ENCODE peak calls at places on chromosomes 16 and 17, in eight cellular contexts. One of them, this sample, is unnamed.

GRCh38 chr16:68200120-68200783 is 35.7 kb downstream of the ESRP2 start:
- DNase-seq in BE2C: no peak
- DNase-seq in Karpas-422: no peak
- DNase-seq in PC-3: peak; percentile 54
- DNase-seq in iPS DF 6.9: no peak
- DNase-seq in mesendoderm: peak; percentile 22
- DNase-seq in fibroblast of lung: peak; percentile 41
- DNase-seq in HFF-Myc: no peak
- DNase-seq in this sample: peak; percentile 18

GRCh38 chr16:69865701-69866100 is 85.4 kb upstream of the CLEC18A start:
- DNase-seq in fibroblast of lung: peak; percentile 78
- DNase-seq in HFF-Myc: no peak
- DNase-seq in PC-3: no peak
- DNase-seq in mesendoderm: peak; percentile 48
- DNase-seq in iPS DF 6.9: no peak
- DNase-seq in BE2C: no peak
- DNase-seq in Karpas-422: no peak
- DNase-seq in this sample: no peak

GRCh38 chr16:66619534-66620418 is 15.3 kb downstream of the CMTM3 start:
- DNase-seq in BE2C: no peak
- DNase-seq in HFF-Myc: no peak
- DNase-seq in PC-3: no peak
- DNase-seq in mesendoderm: peak; percentile 66
- DNase-seq in Karpas-422: peak; percentile 85
- DNase-seq in fibroblast of lung: peak; percentile 67
- DNase-seq in iPS DF 6.9: no peak
- DNase-seq in this sample: no peak

GRCh38 chr17:17784599-17785264 is 52.1 kb downstream of the SREBF1 start:
- DNase-seq in fibroblast of lung: no peak
- DNase-seq in BE2C: peak; percentile 66
- DNase-seq in Karpas-422: peak; percentile 91
- DNase-seq in HFF-Myc: no peak
- DNase-seq in PC-3: peak; percentile 36
- DNase-seq in iPS DF 6.9: no peak
- DNase-seq in mesendoderm: peak; percentile 63
- DNase-seq in this sample: peak; percentile 45

GRCh38 chr16:12791340-12791739 is 12.3 kb downstream of the CPPED1 start:
- DNase-seq in BE2C: no peak
- DNase-seq in HFF-Myc: no peak
- DNase-seq in PC-3: no peak
- DNase-seq in iPS DF 6.9: no peak
- DNase-seq in fibroblast of lung: no peak
- DNase-seq in mesendoderm: no peak
- DNase-seq in Karpas-422: no peak
- DNase-seq in this sample: no peak

GRCh38 chr16:84916850-84917249 is 94.5 kb downstream of the ZDHHC7 start:
- DNase-seq in iPS DF 6.9: no peak
- DNase-seq in Karpas-422: no peak
- DNase-seq in HFF-Myc: no peak
- DNase-seq in fibroblast of lung: no peak
- DNase-seq in BE2C: no peak
- DNase-seq in mesendoderm: no peak
- DNase-seq in PC-3: no peak
- DNase-seq in this sample: no peak

GRCh38 chr16:1794221-1794871 is 841 bp upstream of the IGFALS start:
- DNase-seq in BE2C: no peak
- DNase-seq in mesendoderm: no peak
- DNase-seq in iPS DF 6.9: no peak
- DNase-seq in HFF-Myc: no peak
- DNase-seq in PC-3: no peak
- DNase-seq in fibroblast of lung: no peak
- DNase-seq in Karpas-422: no peak
- DNase-seq in this sample: no peak

GRCh38 chr17:43020789-43021738 is 1.1 kb downstream of the VAT1 start:
- DNase-seq in BE2C: peak; percentile 60
- DNase-seq in PC-3: peak; percentile 40
- DNase-seq in HFF-Myc: no peak
- DNase-seq in iPS DF 6.9: no peak
- DNase-seq in fibroblast of lung: peak; percentile 58
- DNase-seq in Karpas-422: peak; percentile 68
- DNase-seq in mesendoderm: peak; percentile 93
- DNase-seq in this sample: no peak

GRCh38 chr17:82892869-82893565 is 53.2 kb upstream of the ZNF750 start:
- DNase-seq in fibroblast of lung: peak; percentile 45
- DNase-seq in iPS DF 6.9: no peak
- DNase-seq in mesendoderm: no peak
- DNase-seq in Karpas-422: no peak
- DNase-seq in PC-3: no peak
- DNase-seq in BE2C: no peak
- DNase-seq in HFF-Myc: no peak
- DNase-seq in this sample: no peak

GRCh38 chr17:64497565-64498035 is 746 bp upstream of the POLG2 start:
- DNase-seq in fibroblast of lung: no peak
- DNase-seq in Karpas-422: no peak
- DNase-seq in HFF-Myc: no peak
- DNase-seq in PC-3: no peak
- DNase-seq in mesendoderm: no peak
- DNase-seq in iPS DF 6.9: no peak
- DNase-seq in BE2C: no peak
- DNase-seq in this sample: no peak

GRCh38 chr17:41583137-41584127 is 3.3 kb downstream of the KRT14 start:
- DNase-seq in BE2C: peak; percentile 53
- DNase-seq in fibroblast of lung: no peak
- DNase-seq in iPS DF 6.9: no peak
- DNase-seq in PC-3: no peak
- DNase-seq in mesendoderm: no peak
- DNase-seq in Karpas-422: no peak
- DNase-seq in HFF-Myc: no peak
- DNase-seq in this sample: no peak

GRCh38 chr17:78819402-78819801 is 21.2 kb downstream of the USP36 start:
- DNase-seq in PC-3: no peak
- DNase-seq in Karpas-422: no peak
- DNase-seq in BE2C: no peak
- DNase-seq in mesendoderm: no peak
- DNase-seq in fibroblast of lung: no peak
- DNase-seq in HFF-Myc: no peak
- DNase-seq in iPS DF 6.9: no peak
- DNase-seq in this sample: no peak

GRCh38 chr17:32822996-32823395 is 53.9 kb downstream of the MYO1D start:
- DNase-seq in Karpas-422: no peak
- DNase-seq in PC-3: no peak
- DNase-seq in mesendoderm: no peak
- DNase-seq in BE2C: no peak
- DNase-seq in fibroblast of lung: no peak
- DNase-seq in iPS DF 6.9: no peak
- DNase-seq in HFF-Myc: no peak
- DNase-seq in this sample: no peak

GRCh38 chr17:38797828-38798227 is 1.5 kb downstream of the PIP4K2B start:
- DNase-seq in Karpas-422: no peak
- DNase-seq in mesendoderm: no peak
- DNase-seq in fibroblast of lung: no peak
- DNase-seq in PC-3: no peak
- DNase-seq in iPS DF 6.9: no peak
- DNase-seq in BE2C: no peak
- DNase-seq in HFF-Myc: no peak
- DNase-seq in this sample: peak; percentile 21

GRCh38 chr17:38799501-38800236 is at the start of gene PIP4K2B:
- DNase-seq in BE2C: peak; percentile 99
- DNase-seq in fibroblast of lung: peak; percentile 98
- DNase-seq in HFF-Myc: peak; percentile 94
- DNase-seq in Karpas-422: peak; percentile 98
- DNase-seq in PC-3: peak; percentile 89
- DNase-seq in iPS DF 6.9: peak; percentile 94
- DNase-seq in mesendoderm: peak; percentile 98
- DNase-seq in this sample: peak; percentile 98

GRCh38 chr17:38800237-38800760 is 943 bp upstream of the PIP4K2B start:
- DNase-seq in mesendoderm: no peak
- DNase-seq in HFF-Myc: no peak
- DNase-seq in iPS DF 6.9: no peak
- DNase-seq in PC-3: no peak
- DNase-seq in fibroblast of lung: peak; percentile 9
- DNase-seq in Karpas-422: no peak
- DNase-seq in BE2C: no peak
- DNase-seq in this sample: no peak

GRCh38 chr17:38797091-38797490 is 2.3 kb downstream of the PIP4K2B start:
- DNase-seq in Karpas-422: no peak
- DNase-seq in HFF-Myc: no peak
- DNase-seq in BE2C: no peak
- DNase-seq in PC-3: no peak
- DNase-seq in fibroblast of lung: no peak
- DNase-seq in mesendoderm: no peak
- DNase-seq in iPS DF 6.9: no peak
- DNase-seq in this sample: no peak

DNA sequence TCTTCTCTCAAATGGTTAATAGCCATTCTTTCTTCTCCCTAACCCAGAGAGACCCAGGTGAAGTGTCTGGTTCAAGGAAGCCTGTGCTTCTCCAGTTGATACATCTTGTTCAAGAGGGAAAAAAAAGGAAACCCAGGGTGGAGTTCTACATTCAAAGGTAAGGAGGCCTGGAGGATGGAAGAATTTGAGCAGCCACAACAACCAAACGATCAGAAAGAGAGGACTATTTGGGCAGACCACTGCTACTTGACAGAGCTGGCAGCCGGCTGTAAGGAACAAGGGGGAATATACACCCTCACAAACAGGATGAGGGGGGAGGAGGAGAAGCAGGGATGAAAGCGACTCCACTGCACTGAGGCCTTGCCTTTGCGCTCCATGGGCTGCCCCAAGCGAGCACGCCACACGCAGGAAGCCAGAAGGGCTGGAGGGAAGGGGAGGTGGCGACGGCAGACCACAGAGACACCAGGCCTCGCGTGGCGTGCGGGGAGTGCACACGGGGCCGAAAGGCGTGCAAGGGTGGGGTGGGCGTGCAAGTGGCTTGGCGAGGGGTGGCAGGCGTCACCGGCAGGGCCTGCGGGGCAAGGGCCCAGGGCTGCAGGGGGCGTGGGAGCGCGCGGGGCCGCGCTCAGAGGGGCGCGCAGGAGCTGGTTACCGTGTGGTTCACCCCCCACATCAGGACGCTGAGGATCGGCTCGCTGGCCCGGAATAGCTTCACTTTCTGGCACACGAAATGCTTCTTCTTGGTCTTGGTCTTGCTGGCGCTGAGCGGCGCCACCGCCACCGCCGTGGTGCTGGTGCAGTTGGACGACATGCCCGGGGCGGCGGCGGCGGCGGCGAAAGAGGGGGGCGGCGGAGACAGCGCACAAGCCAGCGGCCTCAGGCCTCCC is 499 bp downstream of the PIP4K2B start:
- DNase-seq in mesendoderm: peak; percentile 57
- DNase-seq in fibroblast of lung: peak; percentile 44
- DNase-seq in PC-3: peak; percentile 18
- DNase-seq in HFF-Myc: no peak
- DNase-seq in Karpas-422: peak; percentile 78
- DNase-seq in BE2C: no peak
- DNase-seq in iPS DF 6.9: no peak
- DNase-seq in this sample: peak; percentile 70
- H3K4me3 ChIP-seq in mesendoderm: peak overlapping the region; percentile 87
- H3K4me3 ChIP-seq in fibroblast of lung: peak overlapping the region; percentile 54
- H3K4me3 ChIP-seq in PC-3: peak overlapping the region; percentile 72
- H3K4me3 ChIP-seq in HFF-Myc: peak overlapping the region; percentile 74
- H3K4me3 ChIP-seq in Karpas-422: peak overlapping the region; percentile 77
- H3K4me3 ChIP-seq in BE2C: peak overlapping the region; percentile 85
- H3K4me3 ChIP-seq in iPS DF 6.9: peak overlapping the region; percentile 58
- H3K4me3 ChIP-seq in this sample: peak overlapping the region; percentile 76

GRCh38 chr17:39926588-39927100 is 757 bp downstream of the ORMDL3 start:
- DNase-seq in PC-3: peak; percentile 21
- DNase-seq in BE2C: no peak
- DNase-seq in mesendoderm: peak; percentile 65
- DNase-seq in Karpas-422: peak; percentile 74
- DNase-seq in iPS DF 6.9: peak; percentile 22
- DNase-seq in HFF-Myc: no peak
- DNase-seq in fibroblast of lung: no peak
- DNase-seq in this sample: peak; percentile 80

GRCh38 chr17:39925282-39926134 is 1.9 kb downstream of the ORMDL3 start:
- DNase-seq in Karpas-422: no peak
- DNase-seq in mesendoderm: no peak
- DNase-seq in HFF-Myc: no peak
- DNase-seq in iPS DF 6.9: no peak
- DNase-seq in PC-3: no peak
- DNase-seq in fibroblast of lung: no peak
- DNase-seq in BE2C: peak; percentile 51
- DNase-seq in this sample: no peak

GRCh38 chr17:39924691-39925055 is 2.7 kb downstream of the ORMDL3 start:
- DNase-seq in PC-3: no peak
- DNase-seq in HFF-Myc: no peak
- DNase-seq in BE2C: no peak
- DNase-seq in mesendoderm: no peak
- DNase-seq in Karpas-422: no peak
- DNase-seq in iPS DF 6.9: no peak
- DNase-seq in fibroblast of lung: no peak
- DNase-seq in this sample: no peak

GRCh38 chr17:39927101-39927927 is at the start of the genes LRRC3C and ORMDL3:
- DNase-seq in HFF-Myc: peak; percentile 75
- DNase-seq in BE2C: peak; percentile 96
- DNase-seq in mesendoderm: peak; percentile 96
- DNase-seq in fibroblast of lung: peak; percentile 93
- DNase-seq in iPS DF 6.9: peak; percentile 74
- DNase-seq in PC-3: peak; percentile 85
- DNase-seq in Karpas-422: peak; percentile 97
- DNase-seq in this sample: peak; percentile 94

GRCh38 chr17:39926135-39926587 is 1.2 kb downstream of the ORMDL3 start:
- DNase-seq in mesendoderm: no peak
- DNase-seq in BE2C: no peak
- DNase-seq in Karpas-422: no peak
- DNase-seq in HFF-Myc: no peak
- DNase-seq in iPS DF 6.9: no peak
- DNase-seq in fibroblast of lung: no peak
- DNase-seq in PC-3: no peak
- DNase-seq in this sample: no peak
- H3K4me3 ChIP-seq in mesendoderm: no peak overlapping the region
- H3K4me3 ChIP-seq in BE2C: peak overlapping the region; percentile 78
- H3K4me3 ChIP-seq in Karpas-422: peak overlapping the region; percentile 95
- H3K4me3 ChIP-seq in HFF-Myc: peak overlapping the region; percentile 81
- H3K4me3 ChIP-seq in iPS DF 6.9: peak overlapping the region; percentile 91
- H3K4me3 ChIP-seq in fibroblast of lung: peak overlapping the region; percentile 95
- H3K4me3 ChIP-seq in PC-3: peak overlapping the region; percentile 93
- H3K4me3 ChIP-seq in this sample: peak overlapping the region; percentile 87

GRCh38 chr17:75753514-75754377 is 11.2 kb downstream of the GALK1 start:
- DNase-seq in fibroblast of lung: peak; percentile 62
- DNase-seq in Karpas-422: peak; percentile 90
- DNase-seq in PC-3: no peak
- DNase-seq in mesendoderm: peak; percentile 84
- DNase-seq in HFF-Myc: no peak
- DNase-seq in BE2C: peak; percentile 83
- DNase-seq in iPS DF 6.9: no peak
- DNase-seq in this sample: peak; percentile 85
- H3K4me3 ChIP-seq in fibroblast of lung: peak overlapping the region; percentile 37
- H3K4me3 ChIP-seq in Karpas-422: peak overlapping the region; percentile 62
- H3K4me3 ChIP-seq in PC-3: no peak overlapping the region
- H3K4me3 ChIP-seq in mesendoderm: no peak overlapping the region
- H3K4me3 ChIP-seq in HFF-Myc: peak overlapping the region; percentile 37
- H3K4me3 ChIP-seq in BE2C: peak overlapping the region; percentile 38
- H3K4me3 ChIP-seq in iPS DF 6.9: peak overlapping the region; percentile 0
- H3K4me3 ChIP-seq in this sample: peak overlapping the region; percentile 66

DNA sequence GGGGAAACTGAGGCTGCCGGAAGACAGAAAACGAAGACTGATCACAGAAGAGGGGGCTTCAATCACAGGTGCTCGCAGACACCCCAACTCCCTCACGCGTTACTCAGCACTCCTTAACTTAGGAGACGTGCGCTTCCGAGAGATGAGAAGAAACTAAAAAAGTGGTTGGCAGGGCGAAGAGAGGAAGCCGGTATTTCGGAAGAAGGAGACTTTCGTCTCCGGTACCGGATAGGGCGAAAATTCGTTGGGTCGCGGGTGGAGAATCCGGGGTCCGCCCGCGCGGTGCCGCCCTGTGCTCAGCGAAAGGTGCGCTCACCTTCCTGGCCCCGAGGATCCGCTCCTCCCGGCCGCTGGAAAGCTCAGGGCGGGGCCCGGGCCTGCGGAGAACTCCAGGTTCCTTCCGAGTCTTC is 917 bp upstream of the TBX2 start:
- DNase-seq in PC-3: peak; percentile 35
- DNase-seq in Karpas-422: no peak
- DNase-seq in iPS DF 6.9: no peak
- DNase-seq in mesendoderm: no peak
- DNase-seq in fibroblast of lung: peak; percentile 44
- DNase-seq in HFF-Myc: no peak
- DNase-seq in BE2C: no peak
- DNase-seq in this sample: no peak
- H3K4me3 ChIP-seq in PC-3: peak overlapping the region; percentile 72
- H3K4me3 ChIP-seq in Karpas-422: no peak overlapping the region
- H3K4me3 ChIP-seq in iPS DF 6.9: peak overlapping the region; percentile 13
- H3K4me3 ChIP-seq in mesendoderm: no peak overlapping the region
- H3K4me3 ChIP-seq in fibroblast of lung: peak overlapping the region; percentile 90
- H3K4me3 ChIP-seq in HFF-Myc: peak overlapping the region; percentile 60
- H3K4me3 ChIP-seq in BE2C: peak overlapping the region; percentile 96
- H3K4me3 ChIP-seq in this sample: no peak overlapping the region